ENCODE peak calls at places on chromosomes 11 and 22, in five cellular contexts. W is dorsolateral prefrontal cortex; G is NCI-H82; R is stimulated activated CD8-positive, alpha-beta memory T cell treated with anti-CD3 and anti-CD28 coated beads, Interleukin-7, amount 100 ng/mL, for 1 hour; B is left ventricle myocardium superior. T is an unnamed sample.

GRCh38 chr22:40533712-40534378 is 102.7 kb downstream of the MRTFA start:
- DNase-seq in W (no peak), G (peak), R (peak), B (no peak), T (no peak)

GRCh38 chr11:1205987-1206331 is 16.9 kb upstream of the MUC5B start:
- DNase-seq in W (peak), G (no peak), R (no peak), B (no peak), T (no peak)

GRCh38 chr11:2820976-2821375 is 64.6 kb downstream of the CDKN1C start:
- DNase-seq in W (no peak), G (no peak), R (no peak), B (peak), T (no peak)

GRCh38 chr22:22460635-22461034 is 47.9 kb downstream of the ZNF280B start:
- DNase-seq in W (no peak), G (peak), R (no peak), B (no peak), T (no peak)

GRCh38 chr22:35307892-35308291 is 8.2 kb downstream of the TOM1 start:
- DNase-seq in W (no peak), G (no peak), R (no peak), B (no peak), T (no peak)

GRCh38 chr22:35460678-35461077 is 60.7 kb downstream of the MCM5 start:
- DNase-seq in W (no peak), G (no peak), R (no peak), B (no peak), T (no peak)

GRCh38 chr22:20414450-20414849 is 20.5 kb downstream of the ZNF74 start:
- DNase-seq in W (no peak), G (no peak), R (no peak), B (no peak), T (no peak)

GRCh38 chr11:66467756-66468155 is 1.1 kb downstream of the PELI3 start:
- DNase-seq in W (no peak), G (peak), R (no peak), B (no peak), T (peak)

GRCh38 chr22:24819941-24820461 is 14.0 kb downstream of the SGSM1 start:
- DNase-seq in W (peak), G (no peak), R (no peak), B (peak), T (peak)

GRCh38 chr22:35314161-35314942 is 14.7 kb downstream of the TOM1 start:
- DNase-seq in W (no peak), G (peak), R (no peak), B (no peak), T (no peak)

GRCh38 chr11:84812351-84813083 is 814.6 kb downstream of the DLG2 start:
- DNase-seq in W (no peak), G (peak), R (no peak), B (no peak), T (no peak)

GRCh38 chr22:33328789-33329296 is 270.7 kb upstream of the SYN3 start:
- DNase-seq in W (no peak), G (no peak), R (no peak), B (no peak), T (no peak)

GRCh38 chr11:1922411-1923113 is 3.1 kb downstream of the TNNT3 start:
- DNase-seq in W (no peak), G (no peak), R (no peak), B (peak), T (no peak)

GRCh38 chr11:69644071-69644961 is 3.4 kb downstream of the CCND1 start:
- DNase-seq in W (peak), G (peak), R (no peak), B (peak), T (peak)

GRCh38 chr11:12680246-12680939 is 6.2 kb downstream of the TEAD1 start:
- DNase-seq in W (peak), G (peak), R (no peak), B (peak), T (peak)

GRCh38 chr11:90468923-90469322 is 246.1 kb upstream of the CHORDC1 start:
- DNase-seq in W (no peak), G (no peak), R (no peak), B (no peak), T (no peak)

GRCh38 chr11:473975-474785 is 24.1 kb downstream of the PTDSS2 start:
- DNase-seq in W (no peak), G (peak), R (no peak), B (no peak), T (no peak)

GRCh38 chr22:48639896-48640732 is 1187.6 kb downstream of the BRD1 start:
- DNase-seq in W (no peak), G (peak), R (no peak), B (no peak), T (no peak)

T was measured in mucosa of gallbladder.